ENCODE peak calls at places on chromosome 12, in five cellular contexts. One of them, this sample, is unnamed.

GRCh38 chr12:113658030-113658655 is 186.5 kb upstream of the LHX5 start:
- DNase-seq in uterus: no peak
- DNase-seq in stomach: no peak
- DNase-seq in prostate gland: no peak
- DNase-seq in adrenal gland: no peak
- DNase-seq in this sample: no peak

GRCh38 chr12:26410686-26411085 is 215.3 kb downstream of the SSPN start:
- DNase-seq in uterus: no peak
- DNase-seq in stomach: no peak
- DNase-seq in prostate gland: no peak
- DNase-seq in adrenal gland: no peak
- DNase-seq in this sample: no peak

GRCh38 chr12:19971396-19971802 is 396.9 kb upstream of the PDE3A start:
- DNase-seq in uterus: no peak
- DNase-seq in stomach: no peak
- DNase-seq in prostate gland: no peak
- DNase-seq in adrenal gland: no peak
- DNase-seq in this sample: no peak

GRCh38 chr12:101924647-101925046 is 47.3 kb downstream of the DRAM1 start:
- DNase-seq in uterus: no peak
- DNase-seq in stomach: no peak
- DNase-seq in prostate gland: no peak
- DNase-seq in adrenal gland: no peak
- DNase-seq in this sample: no peak

GRCh38 chr12:125140918-125141573 is 75.8 kb downstream of the AACS start:
- DNase-seq in uterus: no peak
- DNase-seq in stomach: no peak
- DNase-seq in prostate gland: no peak
- DNase-seq in adrenal gland: no peak
- DNase-seq in this sample: no peak

GRCh38 chr12:25155031-25155576 is 39.9 kb downstream of the DNAI7 start:
- DNase-seq in uterus: no peak
- DNase-seq in stomach: no peak
- DNase-seq in prostate gland: no peak
- DNase-seq in adrenal gland: no peak
- DNase-seq in this sample: no peak

GRCh38 chr12:67766370-67766769 is 117.8 kb downstream of the DYRK2 start:
- DNase-seq in uterus: no peak
- DNase-seq in stomach: no peak
- DNase-seq in prostate gland: no peak
- DNase-seq in adrenal gland: peak; percentile 34
- DNase-seq in this sample: no peak

GRCh38 chr12:9597365-9597764 is 10.4 kb downstream of the KLRB1 start:
- DNase-seq in uterus: no peak
- DNase-seq in stomach: no peak
- DNase-seq in prostate gland: no peak
- DNase-seq in adrenal gland: no peak
- DNase-seq in this sample: no peak

GRCh38 chr12:118016424-118017264 is at the start of gene RFC5:
- DNase-seq in uterus: peak; percentile 97
- DNase-seq in stomach: peak; percentile 99
- DNase-seq in prostate gland: peak; percentile 97
- DNase-seq in adrenal gland: peak; percentile 98
- DNase-seq in this sample: peak; percentile 98
- TF ChIP-seq POLR2A in uterus: no peak
- TF ChIP-seq POLR2A in stomach: no peak
- TF ChIP-seq POLR2A in prostate gland: peak; percentile 25
- TF ChIP-seq POLR2A in adrenal gland: peak; percentile 65
- TF ChIP-seq POLR2A in this sample: no peak

GRCh38 chr12:128537668-128538067 is 270.7 kb downstream of the TMEM132C start:
- DNase-seq in uterus: no peak
- DNase-seq in stomach: no peak
- DNase-seq in prostate gland: no peak
- DNase-seq in adrenal gland: no peak
- DNase-seq in this sample: no peak

GRCh38 chr12:128542844-128543243 is 275.9 kb downstream of the TMEM132C start:
- DNase-seq in uterus: no peak
- DNase-seq in stomach: no peak
- DNase-seq in prostate gland: no peak
- DNase-seq in adrenal gland: no peak
- DNase-seq in this sample: no peak

GRCh38 chr12:128543971-128544370 is 277.0 kb downstream of the TMEM132C start:
- DNase-seq in uterus: no peak
- DNase-seq in stomach: no peak
- DNase-seq in prostate gland: no peak
- DNase-seq in adrenal gland: no peak
- DNase-seq in this sample: no peak

DNA sequence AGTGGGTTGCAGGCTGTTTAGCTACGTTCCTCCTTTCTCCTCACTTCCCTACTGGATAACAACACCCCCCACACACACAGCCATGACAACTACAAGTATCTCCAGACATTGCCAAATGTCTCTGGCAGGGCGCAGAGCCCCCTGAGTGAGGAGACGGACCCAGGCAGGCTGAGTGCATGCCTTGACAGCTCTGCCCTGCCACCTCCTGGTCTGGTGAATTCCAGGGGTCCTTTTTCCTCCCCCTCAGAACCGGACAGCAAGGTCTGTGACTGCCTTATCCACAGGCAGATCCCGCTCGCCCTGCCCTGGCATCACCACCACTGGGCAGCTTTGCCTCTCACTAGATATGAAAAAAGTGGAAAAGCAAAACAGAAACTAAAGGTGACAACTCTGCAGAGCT is 276.5 kb downstream of the TMEM132C start:
- DNase-seq in uterus: no peak
- DNase-seq in stomach: no peak
- DNase-seq in prostate gland: no peak
- DNase-seq in adrenal gland: no peak
- DNase-seq in this sample: no peak
- H3K9me3 ChIP-seq in uterus: no peaks in the 10 kb centered on the region
- H3K9me3 ChIP-seq in stomach: no peaks in the 10 kb centered on the region
- H3K9me3 ChIP-seq in prostate gland: no peaks in the 10 kb centered on the region
- H3K9me3 ChIP-seq in adrenal gland: no peaks in the 10 kb centered on the region
- H3K9me3 ChIP-seq in this sample: no peaks in the 10 kb centered on the region

GRCh38 chr12:42790761-42791151 is 201.2 kb upstream of the PRICKLE1 start:
- DNase-seq in uterus: no peak
- DNase-seq in stomach: no peak
- DNase-seq in prostate gland: no peak
- DNase-seq in adrenal gland: no peak
- DNase-seq in this sample: no peak

GRCh38 chr12:42785944-42786343 is 196.4 kb upstream of the PRICKLE1 start:
- DNase-seq in uterus: no peak
- DNase-seq in stomach: no peak
- DNase-seq in prostate gland: no peak
- DNase-seq in adrenal gland: no peak
- DNase-seq in this sample: no peak

GRCh38 chr12:42789808-42790760 is 200.5 kb upstream of the PRICKLE1 start:
- DNase-seq in uterus: no peak
- DNase-seq in stomach: no peak
- DNase-seq in prostate gland: no peak
- DNase-seq in adrenal gland: no peak
- DNase-seq in this sample: no peak

GRCh38 chr12:42791399-42791798 is 201.9 kb upstream of the PRICKLE1 start:
- DNase-seq in uterus: no peak
- DNase-seq in stomach: no peak
- DNase-seq in prostate gland: no peak
- DNase-seq in adrenal gland: no peak
- DNase-seq in this sample: no peak

GRCh38 chr12:42786400-42786799 is 196.9 kb upstream of the PRICKLE1 start:
- DNase-seq in uterus: no peak
- DNase-seq in stomach: no peak
- DNase-seq in prostate gland: no peak
- DNase-seq in adrenal gland: no peak
- DNase-seq in this sample: no peak
- TF ChIP-seq POLR2A in uterus: no peak
- TF ChIP-seq POLR2A in stomach: no peak
- TF ChIP-seq POLR2A in prostate gland: no peak
- TF ChIP-seq POLR2A in adrenal gland: no peak
- TF ChIP-seq POLR2A in this sample: no peak

DNA sequence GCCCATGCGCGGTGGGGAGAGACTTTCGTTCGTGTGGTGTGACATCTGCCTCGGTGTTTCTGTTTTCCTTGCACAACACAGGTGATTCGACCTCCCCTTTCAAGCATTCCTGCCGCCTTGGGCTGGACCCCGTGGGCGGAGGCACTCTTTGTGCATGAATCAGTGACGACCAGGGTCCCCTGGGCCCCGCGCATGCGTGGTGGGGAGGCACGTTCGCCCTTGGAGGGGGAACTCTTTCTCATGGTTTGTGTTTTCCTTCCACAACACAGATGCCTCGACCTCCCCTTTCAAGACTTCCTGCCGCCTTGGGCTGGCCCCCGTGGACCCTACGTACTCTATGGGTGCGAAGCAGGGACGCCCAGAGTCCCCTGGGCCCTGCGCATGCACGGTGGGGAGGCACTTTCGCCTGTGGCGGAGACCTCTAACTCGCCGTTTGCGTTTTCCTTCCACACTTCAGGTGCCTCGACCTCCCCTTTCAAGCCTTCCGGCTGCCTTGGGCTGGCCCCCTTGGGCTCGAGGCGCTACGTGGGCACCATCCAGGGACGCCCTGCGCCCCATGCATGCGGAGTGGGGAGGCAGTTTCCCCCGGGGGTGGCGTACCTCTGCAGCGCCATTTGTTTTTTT is 340.9 kb downstream of the ALG10 start:
- DNase-seq in uterus: no peak
- DNase-seq in stomach: no peak
- DNase-seq in prostate gland: no peak
- DNase-seq in adrenal gland: no peak
- DNase-seq in this sample: no peak
- H3K9me3 ChIP-seq in uterus: no peaks in the 10 kb centered on the region
- H3K9me3 ChIP-seq in stomach: peaks cover 100% of the 10 kb centered on the region
- H3K9me3 ChIP-seq in prostate gland: no peaks in the 10 kb centered on the region
- H3K9me3 ChIP-seq in adrenal gland: no peaks in the 10 kb centered on the region
- H3K9me3 ChIP-seq in this sample: no peaks in the 10 kb centered on the region

DNA sequence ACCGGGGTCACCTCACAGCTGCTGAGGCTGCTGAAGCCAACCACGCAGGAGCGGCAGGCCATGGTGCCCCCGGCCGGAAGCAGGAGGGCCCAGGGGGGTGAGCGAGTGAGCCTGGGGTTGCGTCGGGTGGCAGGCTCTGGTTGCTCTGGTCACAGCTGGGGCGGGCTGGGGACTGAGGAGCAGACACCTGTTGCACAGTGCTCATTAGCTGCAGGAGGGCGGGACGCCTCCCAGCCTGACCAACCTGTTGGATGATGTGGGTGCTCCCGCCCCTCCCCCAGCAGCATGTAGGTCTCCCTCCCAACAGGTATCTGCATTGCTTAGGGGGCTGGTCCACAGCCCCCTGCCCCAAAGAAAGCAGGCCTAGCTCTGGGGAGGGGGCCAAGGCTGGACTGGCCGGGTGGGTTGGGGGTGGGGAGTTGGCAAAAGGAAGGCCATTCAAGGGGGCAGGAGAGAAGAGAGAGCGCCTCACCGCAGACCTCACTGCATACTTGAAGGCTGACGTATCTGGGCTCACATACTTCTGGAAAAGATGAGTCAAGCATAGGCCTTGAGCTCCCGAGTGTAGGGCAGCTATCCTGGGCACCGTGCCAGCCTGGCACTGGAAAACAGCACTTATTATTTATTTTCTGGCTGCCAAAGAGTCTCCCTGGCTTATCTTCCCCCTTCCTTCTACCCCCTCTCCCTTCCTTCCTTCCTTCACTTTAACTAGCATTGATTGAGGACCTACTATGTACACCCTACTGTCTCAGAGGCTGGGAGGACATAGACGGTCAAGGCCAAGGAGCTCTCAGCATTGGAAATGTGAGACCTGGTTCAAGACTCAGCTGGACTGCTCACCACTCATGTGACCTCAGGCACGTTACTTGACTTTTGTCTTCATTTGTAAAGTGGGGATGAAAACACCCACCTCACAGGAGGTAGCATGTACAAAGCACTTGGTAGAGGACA is at the start of gene KRT80:
- DNase-seq in uterus: peak; percentile 92
- DNase-seq in stomach: peak; percentile 89
- DNase-seq in prostate gland: peak; percentile 97
- DNase-seq in adrenal gland: peak; percentile 97
- DNase-seq in this sample: peak; percentile 98
- TF ChIP-seq POLR2A in uterus: no peak
- TF ChIP-seq POLR2A in stomach: no peak
- TF ChIP-seq POLR2A in prostate gland: peak; percentile 43
- TF ChIP-seq POLR2A in adrenal gland: peak; percentile 36
- TF ChIP-seq POLR2A in this sample: no peak

GRCh38 chr12:53949631-53950440 is 4.9 kb upstream of the HOXC12 start:
- DNase-seq in uterus: no peak
- DNase-seq in stomach: no peak
- DNase-seq in prostate gland: no peak
- DNase-seq in adrenal gland: no peak
- DNase-seq in this sample: no peak
- H3K9me3 ChIP-seq in uterus: no peaks in the 10 kb centered on the region
- H3K9me3 ChIP-seq in stomach: peaks cover 3% of the 10 kb centered on the region
- H3K9me3 ChIP-seq in prostate gland: no peaks in the 10 kb centered on the region
- H3K9me3 ChIP-seq in adrenal gland: no peaks in the 10 kb centered on the region
- H3K9me3 ChIP-seq in this sample: no peaks in the 10 kb centered on the region